ENCODE peak calls at places on chromosomes 1 and 21, in five cellular contexts. A is stimulated activated CD8-positive, alpha-beta memory T cell treated with anti-CD3 and anti-CD28 coated beads, Interleukin-15, amount 100 ng/mL, for 1 hour; N is erythroblast; G is iris pigment epithelial cell; X is left ventricle myocardium inferior. F is an unnamed sample.
A peak's percentile ranks its signal among the peaks of the same experiment; 100 is the strongest.

GRCh38 chr1:222099746-222100145 is 357.9 kb upstream of the DUSP10 start:
- DNase-seq in A (no peak), N (no peak), G (no peak), X (no peak), F (no peak)

GRCh38 chr1:180912211-180912800 is 391 bp upstream of the KIAA1614 start:
- DNase-seq in A (no peak), N (peak; percentile 29), G (peak; percentile 43), X (no peak), F (peak; percentile 31)

GRCh38 chr21:36428789-36429671 is 43.8 kb downstream of the CHAF1B start:
- DNase-seq in A (no peak), N (peak; percentile 57), G (peak; percentile 40), X (no peak), F (no peak)

GRCh38 chr1:205680073-205680851 is at the start of gene SLC45A3:
- DNase-seq in A (peak; percentile 8), N (peak; percentile 75), G (no peak), X (peak; percentile 28), F (no peak)

GRCh38 chr1:222310830-222311229 is 237.1 kb downstream of the HHIPL2 start:
- DNase-seq in A (no peak), N (no peak), G (no peak), X (peak; percentile 34), F (no peak)

GRCh38 chr1:167238713-167239112 is 18.0 kb downstream of the POU2F1 start:
- DNase-seq in A (no peak), N (no peak), G (no peak), X (no peak), F (no peak)

GRCh38 chr1:248923932-248924331 is 17.9 kb downstream of the PGBD2 start:
- DNase-seq in A (no peak), N (no peak), G (no peak), X (no peak), F (no peak)

GRCh38 chr1:59692591-59692990 is 122.2 kb upstream of the HOOK1 start:
- DNase-seq in A (no peak), N (no peak), G (peak; percentile 92), X (no peak), F (peak; percentile 78)

GRCh38 chr1:217089239-217090014 is 366.2 kb upstream of the ESRRG start:
- DNase-seq in A (no peak), N (no peak), G (peak; percentile 67), X (peak; percentile 24), F (peak; percentile 67)

GRCh38 chr1:209895709-209896108 is 42.3 kb upstream of the SYT14 start:
- DNase-seq in A (no peak), N (no peak), G (peak; percentile 87), X (no peak), F (peak; percentile 90)

F was measured in amniotic epithelial cell.